ENCODE peak calls at places on chromosomes 1 and 21, in six cellular contexts. B is body of pancreas, R is GM12865, I is fibroblast of lung, H is mucosa of descending colon, P is AG09309. E is an unnamed sample.

GRCh38 chr1:232547938-232548484 is 81.9 kb downstream of the SIPA1L2 start:
- DNase-seq in H (no peak), P (no peak), B (no peak), R (no peak), I (no peak), E (no peak)

GRCh38 chr1:243883551-243883950 is 33.5 kb upstream of the AKT3 start:
- DNase-seq in B (no peak), I (no peak), P (no peak), R (no peak), H (no peak), E (peak; percentile 72)

GRCh38 chr1:107683198-107683657 is 281.8 kb downstream of the VAV3 start:
- DNase-seq in R (no peak), B (peak; percentile 21), I (no peak), P (no peak), H (no peak), E (no peak)

GRCh38 chr1:153685578-153686340 is 7.3 kb downstream of the NPR1 start:
- DNase-seq in R (no peak), H (no peak), P (no peak), I (no peak), B (no peak), E (no peak)

GRCh38 chr1:152026895-152027294 is 9.9 kb downstream of the S100A11 start:
- DNase-seq in I (peak; percentile 17), H (no peak), R (no peak), B (no peak), P (no peak), E (no peak)

GRCh38 chr1:8014381-8014988 is 11.6 kb downstream of the ERRFI1 start:
- DNase-seq in H (no peak), B (no peak), R (no peak), P (no peak), I (no peak), E (no peak)

GRCh38 chr1:16076003-16076870 is 2.8 kb upstream of the FAM131C start:
- DNase-seq in B (no peak), H (no peak), I (peak; percentile 93), P (peak; percentile 77), R (no peak), E (peak; percentile 75)

GRCh38 chr1:92087542-92087941 is 7.4 kb downstream of the BTBD8 start:
- DNase-seq in P (no peak), H (no peak), R (no peak), I (no peak), B (no peak), E (peak; percentile 59)

GRCh38 chr1:113871597-113872113 is at the start of gene PTPN22:
- DNase-seq in B (peak; percentile 23), I (peak; percentile 50), H (peak; percentile 56), P (no peak), R (peak; percentile 94), E (peak; percentile 52)

GRCh38 chr1:3717041-3717714 is 35.1 kb upstream of the CCDC27 start:
- DNase-seq in R (no peak), B (no peak), I (no peak), P (no peak), H (no peak), E (no peak)

GRCh38 chr1:180791806-180792205 is 120.9 kb upstream of the KIAA1614 start:
- DNase-seq in H (no peak), B (no peak), R (peak; percentile 6), P (no peak), I (no peak), E (no peak)

GRCh38 chr21:37700641-37701202 is 215.5 kb downstream of the KCNJ6 start:
- DNase-seq in I (peak; percentile 86), H (no peak), R (peak; percentile 88), P (peak; percentile 54), B (peak; percentile 67), E (peak; percentile 51)

GRCh38 chr1:6703016-6703415 is 1.4 kb upstream of the DNAJC11 start:
- DNase-seq in P (no peak), H (no peak), B (no peak), I (no peak), R (no peak), E (no peak)

GRCh38 chr21:42299324-42300044 is 15.7 kb downstream of the TFF3 start:
- DNase-seq in H (peak; percentile 17), I (no peak), R (no peak), P (no peak), B (no peak), E (no peak)

GRCh38 chr1:115062542-115063004 is 26.7 kb downstream of the TSPAN2 start:
- DNase-seq in I (no peak), H (peak; percentile 68), P (no peak), R (peak; percentile 73), B (peak; percentile 44), E (no peak)

GRCh38 chr1:36835017-36835695 is 199.2 kb downstream of the GRIK3 start:
- DNase-seq in R (no peak), B (no peak), H (no peak), P (no peak), I (no peak), E (no peak)

GRCh38 chr1:235056937-235057336 is 71.7 kb downstream of the TOMM20 start:
- DNase-seq in I (no peak), P (no peak), B (no peak), R (no peak), H (no peak), E (no peak)

GRCh38 chr1:181513786-181514297 is 30.5 kb downstream of the CACNA1E start:
- DNase-seq in I (no peak), P (no peak), R (no peak), B (no peak), H (no peak), E (no peak)

GRCh38 chr1:181159451-181160151 is 71.1 kb downstream of the IER5 start:
- DNase-seq in P (no peak), R (peak; percentile 45), B (no peak), H (peak; percentile 70), I (no peak), E (no peak)

GRCh38 chr1:155013632-155014031 is 11.0 kb downstream of the ZBTB7B start:
- DNase-seq in I (no peak), P (no peak), B (no peak), R (no peak), H (peak; percentile 63), E (no peak)
- H3K4me3 ChIP-seq in I (no peak overlapping the region), P (no peak overlapping the region), B (no peak overlapping the region), R (no peak overlapping the region), H (no peak overlapping the region), E (no peak overlapping the region)

GRCh38 chr1:155882235-155882634 is 22.9 kb downstream of the SYT11 start:
- DNase-seq in P (no peak), B (no peak), H (no peak), R (peak; percentile 34), I (no peak), E (no peak)

GRCh38 chr1:155877945-155878344 is 18.6 kb downstream of the SYT11 start:
- DNase-seq in I (no peak), B (no peak), H (no peak), R (no peak), P (no peak), E (no peak)

GRCh38 chr1:155880251-155880650 is 20.9 kb downstream of the SYT11 start:
- DNase-seq in I (no peak), P (no peak), H (no peak), R (no peak), B (no peak), E (no peak)

GRCh38 chr1:155882766-155883165 is 23.4 kb downstream of the SYT11 start:
- DNase-seq in I (no peak), H (no peak), R (no peak), B (no peak), P (no peak), E (no peak)

GRCh38 chr1:155880856-155881255 is 21.5 kb downstream of the SYT11 start:
- DNase-seq in P (no peak), B (no peak), H (no peak), R (no peak), I (no peak), E (no peak)
- H3K4me3 ChIP-seq in P (no peak overlapping the region), B (no peak overlapping the region), H (no peak overlapping the region), R (no peak overlapping the region), I (no peak overlapping the region), E (no peak overlapping the region)

GRCh38 chr1:169105087-169105433 is 1.4 kb upstream of the ATP1B1 start:
- DNase-seq in P (no peak), H (no peak), I (no peak), B (no peak), R (no peak), E (no peak)
- H3K4me3 ChIP-seq in P (no peak overlapping the region), H (no peak overlapping the region), I (no peak overlapping the region), B (no peak overlapping the region), R (peak overlapping the region; percentile 86), E (peak overlapping the region; percentile 89)

GRCh38 chr1:87305096-87305495 is 23.6 kb upstream of the LMO4 start:
- DNase-seq in R (no peak), H (no peak), B (no peak), P (no peak), I (no peak), E (no peak)

GRCh38 chr1:87305762-87306161 is 22.9 kb upstream of the LMO4 start:
- DNase-seq in I (no peak), H (no peak), R (no peak), B (no peak), P (peak; percentile 39), E (no peak)

GRCh38 chr1:87295720-87296119 is 33.0 kb upstream of the LMO4 start:
- DNase-seq in H (no peak), P (no peak), I (no peak), R (no peak), B (no peak), E (no peak)

GRCh38 chr1:87296220-87296619 is 32.5 kb upstream of the LMO4 start:
- DNase-seq in R (no peak), I (no peak), P (no peak), H (no peak), B (no peak), E (no peak)

DNA sequence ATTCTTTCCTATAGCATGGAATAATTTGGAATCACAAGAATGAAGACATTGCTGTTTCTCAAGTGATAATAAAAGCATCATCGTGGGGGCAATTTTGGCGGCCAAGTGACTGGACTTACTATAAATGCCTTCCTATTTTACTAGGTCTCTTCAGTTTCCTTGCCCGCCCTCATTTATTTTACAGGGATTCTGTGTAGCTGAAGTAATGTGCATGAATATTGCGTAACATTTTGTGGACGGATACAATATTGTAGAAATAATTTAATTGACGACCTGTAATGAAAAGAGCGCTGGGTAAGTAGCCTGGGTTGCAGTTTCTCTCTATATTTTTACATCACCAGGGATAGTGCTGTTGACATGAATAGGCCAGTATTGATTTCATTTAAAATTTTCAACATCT is 28.1 kb upstream of the LMO4 start:
- DNase-seq in I (no peak), R (no peak), H (no peak), B (no peak), P (peak; percentile 2), E (no peak)
- H3K4me3 ChIP-seq in I (no peak overlapping the region), R (no peak overlapping the region), H (no peak overlapping the region), B (no peak overlapping the region), P (no peak overlapping the region), E (no peak overlapping the region)

GRCh38 chr1:34929853-34930701 is 627 bp upstream of the DLGAP3 start:
- DNase-seq in B (peak; percentile 13), R (no peak), H (no peak), I (no peak), P (no peak), E (no peak)

GRCh38 chr1:34928865-34929496 is 469 bp downstream of the DLGAP3 start:
- DNase-seq in H (no peak), P (no peak), B (peak; percentile 20), R (peak; percentile 17), I (no peak), E (no peak)

GRCh38 chr1:34930702-34931071 is 1.2 kb upstream of the DLGAP3 start:
- DNase-seq in R (no peak), P (no peak), I (no peak), H (no peak), B (no peak), E (no peak)

GRCh38 chr1:34928066-34928864 is 1.2 kb downstream of the DLGAP3 start:
- DNase-seq in B (no peak), R (no peak), H (no peak), P (no peak), I (no peak), E (no peak)

GRCh38 chr1:34929497-34929852 is at the start of gene DLGAP3:
- DNase-seq in R (no peak), H (peak; percentile 22), B (peak; percentile 49), P (no peak), I (no peak), E (no peak)
- H3K4me3 ChIP-seq in R (no peak within 1 kb of the TSS), H (no peak within 1 kb of the TSS), B (peak within 1 kb of the TSS; percentile 17), P (no peak within 1 kb of the TSS), I (peak within 1 kb of the TSS; percentile 20), E (peak within 1 kb of the TSS; percentile 21)

E was measured in skeletal muscle cell.